ENCODE peak calls at places on chromosome 22, in four cellular contexts. W is cardiac muscle cell, Y is foreskin fibroblast, O is PC-3. H is an unnamed sample.

GRCh38 chr22:20970939-20971657 is 4.0 kb downstream of the AIFM3 start:
- DNase-seq in W (no peak), Y (no peak), O (no peak), H (no peak)

GRCh38 chr22:31956360-31956759 is 12.0 kb downstream of the YWHAH start:
- DNase-seq in W (no peak), Y (no peak), O (no peak), H (no peak)

GRCh38 chr22:31881198-31881597 is 63.1 kb upstream of the YWHAH start:
- DNase-seq in W (no peak), Y (no peak), O (no peak), H (no peak)

GRCh38 chr22:28442264-28442950 is 237.2 kb downstream of the TTC28 start:
- DNase-seq in W (peak; percentile 89), Y (peak; percentile 89), O (no peak), H (no peak)

GRCh38 chr22:30514252-30514651 is 8.8 kb upstream of the SEC14L4 start:
- DNase-seq in W (no peak), Y (no peak), O (no peak), H (no peak)

GRCh38 chr22:44595841-44596341 is 97.9 kb upstream of the RTL6 start:
- DNase-seq in W (peak; percentile 55), Y (no peak), O (no peak), H (no peak)

GRCh38 chr22:24107668-24108067 is 73.6 kb upstream of the SUSD2 start:
- DNase-seq in W (peak; percentile 89), Y (peak; percentile 94), O (peak; percentile 37), H (peak; percentile 83)

GRCh38 chr22:37442537-37442936 is 15.3 kb upstream of the ELFN2 start:
- DNase-seq in W (peak; percentile 64), Y (peak; percentile 60), O (peak; percentile 64), H (no peak)

GRCh38 chr22:45510376-45511232 is 7.9 kb downstream of the FBLN1 start:
- DNase-seq in W (no peak), Y (peak; percentile 50), O (no peak), H (no peak)

GRCh38 chr22:28711820-28712777 is 29.5 kb downstream of the CHEK2 start:
- DNase-seq in W (peak; percentile 93), Y (peak; percentile 95), O (peak; percentile 64), H (peak; percentile 89)

GRCh38 chr22:23828800-23829680 is 9.8 kb downstream of the DERL3 start:
- DNase-seq in W (no peak), Y (no peak), O (no peak), H (no peak)

GRCh38 chr22:49574861-49575702 is 252.6 kb downstream of the BRD1 start:
- DNase-seq in W (no peak), Y (no peak), O (no peak), H (no peak)

GRCh38 chr22:23772315-23773246 is at the start of gene MMP11:
- DNase-seq in W (peak; percentile 49), Y (peak; percentile 73), O (peak; percentile 29), H (no peak)

GRCh38 chr22:45336971-45337431 is 27.3 kb downstream of the FAM118A start:
- DNase-seq in W (peak; percentile 67), Y (peak; percentile 41), O (no peak), H (no peak)

GRCh38 chr22:20221421-20222340 is 46.4 kb downstream of the RTN4R start:
- DNase-seq in W (no peak), Y (no peak), O (no peak), H (no peak)

GRCh38 chr22:19405652-19406051 is 25.9 kb downstream of the HIRA start:
- DNase-seq in W (no peak), Y (no peak), O (no peak), H (no peak)

GRCh38 chr22:50527921-50528681 is 1.7 kb downstream of the TYMP start:
- DNase-seq in W (no peak), Y (no peak), O (no peak), H (no peak)

GRCh38 chr22:37431811-37432707 is 4.8 kb upstream of the ELFN2 start:
- DNase-seq in W (peak; percentile 98), Y (peak; percentile 96), O (peak; percentile 97), H (peak; percentile 95)

DNA sequence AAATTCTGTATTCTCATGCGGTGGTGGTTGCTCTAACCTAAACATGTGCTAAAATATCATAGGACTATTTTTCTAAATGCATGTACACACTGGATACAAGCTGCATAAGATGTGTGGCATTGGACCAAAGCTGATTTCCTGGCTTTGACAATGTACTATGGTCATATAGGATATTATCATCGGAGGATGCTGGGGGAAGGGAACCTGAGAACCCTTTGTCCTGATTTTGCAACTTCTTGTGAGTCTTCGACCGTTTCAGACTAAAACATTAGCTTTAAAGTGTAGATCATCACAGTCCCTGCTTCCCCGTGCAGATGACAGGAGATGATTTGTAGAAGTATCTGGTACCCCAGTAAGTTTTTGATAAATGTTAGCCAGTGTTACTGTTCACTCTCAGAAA is 554.7 kb downstream of the MIAT start:
- DNase-seq in W (peak; percentile 78), Y (no peak), O (no peak), H (no peak)
- H3K4me3 ChIP-seq in W (no peak overlapping the region), Y (no peak overlapping the region), O (no peak overlapping the region), H (no peak overlapping the region)

GRCh38 chr22:39994566-39995345 is at the start of gene FAM83F:
- DNase-seq in W (peak; percentile 34), Y (no peak), O (peak; percentile 65), H (no peak)

GRCh38 chr22:39996732-39997131 is 2.0 kb downstream of the FAM83F start:
- DNase-seq in W (no peak), Y (no peak), O (no peak), H (no peak)

GRCh38 chr22:39997421-39997820 is 2.7 kb downstream of the FAM83F start:
- DNase-seq in W (no peak), Y (no peak), O (no peak), H (no peak)

GRCh38 chr22:39994046-39994565 is 648 bp upstream of the FAM83F start:
- DNase-seq in W (no peak), Y (no peak), O (no peak), H (no peak)

DNA sequence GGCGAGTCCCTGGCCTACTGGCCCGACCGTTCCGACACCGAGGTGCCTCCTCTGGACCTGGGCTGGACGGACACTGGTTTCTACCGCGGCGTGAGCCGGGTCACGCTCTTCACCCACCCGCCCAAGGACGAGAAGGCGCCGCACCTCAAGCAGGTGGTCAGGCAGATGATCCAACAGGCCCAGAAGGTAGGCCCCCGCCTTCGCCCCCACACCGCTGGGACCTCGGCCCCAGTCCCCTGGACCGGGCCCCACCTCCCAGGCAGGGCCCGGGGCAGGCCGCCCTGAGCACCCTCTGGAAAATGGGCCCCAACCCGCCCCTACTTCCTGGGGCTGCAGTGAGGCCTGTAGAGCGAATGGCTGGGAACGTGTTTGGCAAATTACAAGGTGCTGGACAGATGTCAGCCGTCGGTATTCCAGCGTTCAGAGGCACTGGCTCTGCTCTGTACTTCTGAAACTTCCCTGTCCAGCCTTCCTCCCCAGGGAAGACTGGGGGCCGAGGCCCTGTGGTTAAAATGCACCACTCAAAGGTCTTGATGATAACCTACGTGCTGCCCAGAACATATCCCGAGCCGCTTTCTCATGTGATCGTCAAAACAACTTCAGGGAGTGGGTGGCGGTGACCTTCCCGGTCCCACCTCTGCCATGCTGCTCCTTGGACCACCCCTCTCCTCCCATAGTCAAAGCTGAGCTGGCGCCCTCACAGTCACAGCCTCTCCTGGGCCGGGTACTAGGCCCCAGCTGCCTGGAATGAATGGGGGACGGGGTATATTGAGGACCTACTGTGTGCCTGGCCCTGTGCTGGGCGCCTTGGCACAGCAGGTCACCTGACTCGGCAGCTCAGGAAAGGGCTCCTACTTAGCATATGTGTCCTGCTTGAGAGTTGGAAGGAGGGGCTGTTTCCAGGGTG is 845 bp downstream of the FAM83F start:
- DNase-seq in W (no peak), Y (no peak), O (no peak), H (no peak)
- H3K4me3 ChIP-seq in W (no peak overlapping the region), Y (no peak overlapping the region), O (peak overlapping the region; percentile 82), H (no peak overlapping the region)

DNA sequence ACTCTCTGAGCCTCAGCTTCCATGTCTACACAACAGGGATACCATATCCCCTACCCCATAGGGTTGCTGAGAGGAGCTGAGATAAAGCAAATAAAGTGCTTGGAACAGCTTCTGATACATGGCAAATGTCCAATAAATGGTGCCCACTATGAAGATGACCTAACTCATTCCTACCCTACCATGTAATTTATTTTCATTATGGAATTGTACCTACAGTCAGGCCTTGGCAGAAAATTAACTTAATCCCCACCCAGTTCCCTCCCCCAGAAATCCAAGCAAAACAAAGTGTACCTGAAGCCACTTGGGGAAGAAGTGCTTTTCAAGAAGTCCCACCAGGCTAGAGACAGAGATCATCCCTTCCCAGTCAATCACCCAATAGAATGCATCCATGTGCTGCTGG is 10.8 kb downstream of the SRRD start:
- DNase-seq in W (no peak), Y (no peak), O (no peak), H (no peak)
- H3K4me3 ChIP-seq in W (no peak overlapping the region), Y (no peak overlapping the region), O (no peak overlapping the region), H (no peak overlapping the region)

DNA sequence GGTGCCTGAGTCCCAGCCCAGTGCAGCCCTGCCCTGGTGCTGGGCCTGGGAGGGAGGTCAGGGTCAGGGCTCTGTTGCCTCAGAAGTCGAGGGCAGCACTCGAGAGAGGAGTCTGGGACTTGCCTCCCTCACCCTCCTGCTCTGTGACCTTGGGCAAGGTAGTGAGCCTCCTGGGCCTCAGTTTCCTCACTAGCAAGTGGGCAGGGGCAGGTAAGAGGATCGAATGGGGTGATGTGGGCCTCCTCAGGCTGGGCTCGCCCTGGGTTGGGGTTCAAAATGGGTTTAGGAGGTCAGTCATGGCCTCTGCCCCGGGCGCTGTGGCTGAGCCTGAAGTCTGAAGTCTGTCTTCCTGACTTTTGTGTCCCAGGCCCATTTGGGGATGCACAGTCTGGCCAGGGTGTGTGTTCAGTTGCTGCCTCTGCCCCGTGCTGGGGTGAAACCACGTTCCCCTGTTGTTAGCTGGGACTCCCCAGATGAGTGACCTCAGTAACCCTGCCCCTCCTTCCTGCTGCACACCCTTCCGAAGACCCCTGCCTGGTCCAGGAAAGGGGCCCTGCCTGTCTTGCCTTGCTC is 40.9 kb upstream of the CELSR1 start:
- DNase-seq in W (no peak), Y (no peak), O (no peak), H (no peak)
- H3K4me3 ChIP-seq in W (peak overlapping the region; percentile 77), Y (peak overlapping the region; percentile 69), O (peak overlapping the region; percentile 81), H (peak overlapping the region; percentile 67)

DNA sequence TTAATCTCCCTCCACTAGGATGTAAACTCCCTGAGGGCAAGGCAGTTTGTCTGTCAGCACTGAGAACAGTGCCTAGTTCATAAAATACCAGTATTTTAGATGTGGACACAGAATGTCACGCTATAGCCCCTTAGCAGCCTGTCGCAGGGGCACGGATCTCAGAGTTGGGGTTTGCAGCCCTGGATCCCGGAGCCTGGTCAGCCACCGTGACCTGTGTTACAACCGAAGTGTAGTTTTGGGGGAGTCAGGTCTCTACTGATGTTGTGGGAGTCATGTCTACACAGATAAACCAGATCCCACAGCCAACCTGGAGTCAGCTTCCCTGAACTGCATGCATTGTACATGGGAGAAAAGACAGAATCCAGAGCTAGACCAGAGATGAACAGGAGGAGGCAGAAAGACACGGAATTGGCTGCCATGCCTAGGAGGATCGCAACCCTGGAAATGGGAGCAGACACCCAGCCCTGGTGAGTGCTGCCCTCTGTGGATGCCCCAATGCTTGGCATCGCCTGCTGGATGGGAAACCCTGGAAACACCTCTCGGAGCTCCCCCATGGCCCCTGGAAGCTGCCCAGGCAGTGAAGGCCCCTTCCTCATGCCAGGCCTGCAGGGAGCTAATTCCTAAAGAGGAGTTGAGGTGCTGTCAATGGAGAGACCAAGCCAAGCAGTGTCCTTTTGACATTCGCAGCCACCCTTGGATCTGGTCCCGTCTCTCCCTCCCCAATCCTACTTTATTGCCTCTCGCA is 851.3 kb downstream of the TBC1D22A start:
- DNase-seq in W (no peak), Y (no peak), O (no peak), H (no peak)
- H3K4me3 ChIP-seq in W (no peak overlapping the region), Y (no peak overlapping the region), O (no peak overlapping the region), H (no peak overlapping the region)

H was measured in AG04450.